ENCODE peak calls at places on chromosomes 1 and 21, in eight cellular contexts. S, Q, X, B, J, E, Z and I are unnamed samples.

GRCh38 chr1:26121854-26122773 is 10.5 kb downstream of the PDIK1L start:
- DNase-seq in S (no peak), Q (no peak), X (no peak), B (no peak), J (no peak), E (no peak), Z (no peak), I (no peak)

GRCh38 chr1:230335861-230336549 is 90.1 kb downstream of the PGBD5 start:
- DNase-seq in S (no peak), Q (no peak), X (no peak), B (no peak), J (peak; percentile 30), E (no peak), Z (no peak), I (no peak)

GRCh38 chr1:165883056-165883455 is 55.6 kb downstream of the UCK2 start:
- DNase-seq in S (no peak), Q (peak; percentile 38), X (no peak), B (no peak), J (no peak), E (no peak), Z (no peak), I (no peak)

GRCh38 chr1:59520759-59521442 is 224.0 kb downstream of the FGGY start:
- DNase-seq in S (no peak), Q (no peak), X (no peak), B (no peak), J (peak; percentile 70), E (no peak), Z (no peak), I (peak; percentile 91)

GRCh38 chr1:109570414-109570813 is 22.0 kb downstream of the GNAI3 start:
- DNase-seq in S (no peak), Q (no peak), X (no peak), B (no peak), J (no peak), E (no peak), Z (no peak), I (no peak)

GRCh38 chr1:154237880-154238506 is 17.2 kb downstream of the UBAP2L start:
- DNase-seq in S (no peak), Q (no peak), X (no peak), B (no peak), J (no peak), E (no peak), Z (no peak), I (no peak)

GRCh38 chr21:15250384-15250783 is 185.6 kb upstream of the NRIP1 start:
- DNase-seq in S (no peak), Q (no peak), X (no peak), B (no peak), J (peak; percentile 15), E (no peak), Z (no peak), I (peak; percentile 35)

GRCh38 chr1:11823366-11824137 is 17.6 kb downstream of the CLCN6 start:
- DNase-seq in S (no peak), Q (no peak), X (no peak), B (no peak), J (no peak), E (no peak), Z (no peak), I (no peak)

GRCh38 chr1:87399264-87399663 is 70.6 kb downstream of the LMO4 start:
- DNase-seq in S (no peak), Q (no peak), X (no peak), B (no peak), J (no peak), E (no peak), Z (no peak), I (no peak)

GRCh38 chr1:202243006-202243405 is 49.4 kb downstream of the LGR6 start:
- DNase-seq in S (no peak), Q (no peak), X (no peak), B (no peak), J (no peak), E (no peak), Z (peak; percentile 19), I (no peak)

GRCh38 chr1:154759196-154759595 is 110.9 kb downstream of the KCNN3 start:
- DNase-seq in S (peak; percentile 70), Q (no peak), X (no peak), B (peak; percentile 51), J (no peak), E (no peak), Z (no peak), I (no peak)

GRCh38 chr1:235331391-235331790 is 3.0 kb downstream of the GGPS1 start:
- DNase-seq in S (no peak), Q (peak; percentile 18), X (no peak), B (no peak), J (no peak), E (no peak), Z (no peak), I (no peak)

GRCh38 chr21:15659768-15660423 is 69.9 kb upstream of the USP25 start:
- DNase-seq in S (no peak), Q (no peak), X (no peak), B (no peak), J (no peak), E (no peak), Z (no peak), I (peak; percentile 72)

DNA sequence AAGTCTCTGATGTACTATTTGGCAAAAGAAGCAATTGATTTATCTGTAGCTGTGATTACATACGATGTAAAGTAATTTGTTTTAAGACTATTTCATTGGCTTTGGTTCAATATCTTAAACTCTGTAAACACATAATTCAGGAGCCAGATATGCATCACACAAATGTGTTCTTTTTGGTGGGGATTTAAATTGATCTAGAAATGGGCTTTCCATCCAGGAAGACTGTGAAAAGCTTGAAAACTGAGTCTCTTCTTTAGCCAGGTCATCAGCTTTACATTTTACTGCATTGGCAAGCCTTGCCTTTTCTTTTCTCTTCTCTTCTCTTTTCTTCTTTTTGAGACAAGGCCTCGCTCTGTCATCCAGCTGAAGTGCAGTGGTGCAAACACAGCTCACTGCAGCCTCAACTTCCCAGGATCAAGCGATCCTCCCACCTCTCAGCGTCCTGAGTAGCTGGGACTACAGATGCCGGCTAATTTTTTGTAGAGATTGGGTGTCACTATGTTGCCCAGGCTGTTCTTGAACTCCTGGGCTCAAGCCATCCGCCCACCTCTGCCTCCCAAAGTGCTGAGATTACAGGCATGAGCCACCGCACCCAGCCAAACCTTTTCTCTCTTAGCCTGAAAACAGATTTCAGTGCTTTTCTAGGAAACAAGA is 1.4 kb downstream of the RCAN3 start:
- DNase-seq in S (no peak), Q (no peak), X (no peak), B (no peak), J (no peak), E (no peak), Z (no peak), I (no peak)
- H3K4me3 ChIP-seq in S (peak overlapping the region; percentile 66), Q (no peak overlapping the region), X (no peak overlapping the region), B (no peak overlapping the region), J (no peak overlapping the region), E (peak overlapping the region; percentile 91), Z (peak overlapping the region; percentile 70), I (peak overlapping the region; percentile 79)

DNA sequence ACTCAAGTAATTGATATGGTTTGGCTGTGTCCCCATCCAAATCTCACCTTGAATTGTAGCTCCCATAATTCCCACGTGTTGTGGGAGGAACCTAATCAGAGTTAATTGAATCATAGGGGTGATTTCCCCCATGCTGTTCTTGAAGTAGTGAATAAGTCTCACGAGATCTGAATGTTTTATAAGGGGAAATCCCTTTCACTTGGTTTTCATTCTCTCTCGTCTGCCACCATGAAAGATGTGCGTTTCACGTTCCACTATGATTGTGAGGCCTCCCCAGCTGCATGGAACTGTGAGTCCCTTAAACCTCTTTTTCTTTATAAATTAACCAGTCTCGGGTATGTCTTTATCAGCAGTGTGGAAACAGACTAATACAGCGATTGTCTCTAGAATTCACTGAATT is 135.4 kb downstream of the BACH1 start:
- DNase-seq in S (no peak), Q (no peak), X (peak; percentile 1), B (no peak), J (no peak), E (no peak), Z (no peak), I (no peak)
- H3K4me3 ChIP-seq in S (no peak overlapping the region), Q (no peak overlapping the region), X (no peak overlapping the region), B (no peak overlapping the region), J (no peak overlapping the region), E (no peak overlapping the region), Z (no peak overlapping the region), I (no peak overlapping the region)

GRCh38 chr21:26470361-26471115 is 102.5 kb downstream of the CYYR1 start:
- DNase-seq in S (no peak), Q (no peak), X (no peak), B (no peak), J (no peak), E (no peak), Z (no peak), I (no peak)

GRCh38 chr21:26471116-26471505 is 102.0 kb downstream of the CYYR1 start:
- DNase-seq in S (no peak), Q (no peak), X (no peak), B (no peak), J (no peak), E (no peak), Z (no peak), I (no peak)

GRCh38 chr21:26469789-26470188 is 103.3 kb downstream of the CYYR1 start:
- DNase-seq in S (no peak), Q (no peak), X (no peak), B (no peak), J (no peak), E (no peak), Z (no peak), I (peak; percentile 35)

GRCh38 chr21:26473471-26473870 is 99.6 kb downstream of the CYYR1 start:
- DNase-seq in S (no peak), Q (no peak), X (no peak), B (no peak), J (no peak), E (no peak), Z (no peak), I (no peak)
- H3K4me3 ChIP-seq in S (no peak overlapping the region), Q (no peak overlapping the region), X (no peak overlapping the region), B (no peak overlapping the region), J (no peak overlapping the region), E (no peak overlapping the region), Z (no peak overlapping the region), I (no peak overlapping the region)

GRCh38 chr1:227937531-227938145 is 10.1 kb downstream of the WNT9A start:
- DNase-seq in S (no peak), Q (no peak), X (no peak), B (no peak), J (no peak), E (peak; percentile 15), Z (no peak), I (no peak)

GRCh38 chr1:227939791-227940771 is 7.7 kb downstream of the WNT9A start:
- DNase-seq in S (no peak), Q (no peak), X (no peak), B (no peak), J (no peak), E (peak; percentile 26), Z (peak; percentile 49), I (no peak)

GRCh38 chr1:227937031-227937430 is 10.7 kb downstream of the WNT9A start:
- DNase-seq in S (no peak), Q (no peak), X (no peak), B (no peak), J (no peak), E (peak; percentile 6), Z (peak; percentile 33), I (no peak)

GRCh38 chr1:227938911-227939790 is 8.6 kb downstream of the WNT9A start:
- DNase-seq in S (no peak), Q (no peak), X (no peak), B (no peak), J (no peak), E (peak; percentile 41), Z (peak; percentile 44), I (no peak)

DNA sequence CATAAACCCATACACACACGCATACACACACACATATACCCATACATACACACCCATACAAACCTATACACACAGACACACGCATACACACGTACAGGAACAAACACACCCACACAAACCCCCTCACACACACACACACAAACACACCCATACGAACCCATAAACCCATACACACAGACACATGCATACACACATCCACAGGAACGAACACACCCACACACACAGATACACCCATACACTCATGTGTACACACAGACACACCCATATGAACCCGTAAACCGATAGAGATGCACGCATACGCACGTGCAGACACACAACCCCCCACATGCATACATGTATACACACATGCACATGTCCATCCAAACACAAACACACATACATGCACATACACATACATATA is 9.5 kb downstream of the WNT9A start:
- DNase-seq in S (no peak), Q (no peak), X (no peak), B (no peak), J (no peak), E (no peak), Z (no peak), I (no peak)
- H3K4me3 ChIP-seq in S (no peak overlapping the region), Q (no peak overlapping the region), X (no peak overlapping the region), B (no peak overlapping the region), J (no peak overlapping the region), E (no peak overlapping the region), Z (no peak overlapping the region), I (no peak overlapping the region)